ENCODE peak calls at places on chromosomes 7 and 10, in ten cellular contexts. N is heart left ventricle, Y is RWPE2, U is substantia nigra, W is brain microvascular endothelial cell, M is GM23248, J is ovary, G is tibial nerve, D is upper lobe of right lung, P is cardiac muscle cell. E is an unnamed sample.

GRCh38 chr7:25028370-25028971 is 48.5 kb upstream of the OSBPL3 start:
- DNase-seq in J (no peak), D (no peak), Y (peak; percentile 59), M (peak; percentile 78), U (no peak), P (peak; percentile 91), W (peak; percentile 76), N (no peak), G (no peak), E (no peak)

GRCh38 chr10:5165738-5166137 is 19.2 kb downstream of the AKR1C8 start:
- DNase-seq in W (no peak), G (no peak), N (no peak), Y (no peak), D (no peak), P (peak; percentile 18), J (no peak), U (no peak), M (no peak), E (no peak)

GRCh38 chr7:128948976-128949760 is 11.4 kb downstream of the IRF5 start:
- DNase-seq in D (peak; percentile 69), G (no peak), N (no peak), U (no peak), J (no peak), W (no peak), M (no peak), Y (no peak), P (peak; percentile 53), E (no peak)

GRCh38 chr7:130356760-130357611 is 12.4 kb downstream of the CPA5 start:
- DNase-seq in W (peak; percentile 67), U (peak; percentile 18), M (peak; percentile 84), P (peak; percentile 88), J (peak; percentile 68), D (no peak), N (no peak), G (peak; percentile 75), Y (peak; percentile 86), E (peak; percentile 19)

GRCh38 chr7:15684036-15684815 is 2.3 kb downstream of the MEOX2 start:
- DNase-seq in W (no peak), U (no peak), M (peak; percentile 0), P (no peak), J (no peak), N (no peak), Y (no peak), G (no peak), D (no peak), E (no peak)

GRCh38 chr7:22713463-22713862 is 13.5 kb upstream of the IL6 start:
- DNase-seq in G (no peak), P (no peak), W (no peak), J (no peak), U (no peak), N (no peak), Y (no peak), D (no peak), M (no peak), E (no peak)

GRCh38 chr7:27173412-27174076 is 576 bp downstream of the HOXA10 start:
- DNase-seq in G (no peak), M (peak; percentile 74), D (peak; percentile 76), N (no peak), J (no peak), P (no peak), Y (peak; percentile 52), W (no peak), U (no peak), E (no peak)

GRCh38 chr7:159038066-159038465 is 106.6 kb downstream of the VIPR2 start:
- DNase-seq in M (no peak), P (no peak), J (no peak), G (no peak), U (no peak), D (no peak), Y (no peak), W (no peak), N (no peak), E (no peak)

GRCh38 chr10:78258303-78259030 is 224.8 kb downstream of the RPS24 start:
- DNase-seq in U (no peak), Y (no peak), G (no peak), W (no peak), J (no peak), M (no peak), P (no peak), N (no peak), D (peak; percentile 85), E (no peak)

GRCh38 chr7:5549096-5549896 is 125.7 kb upstream of the TNRC18 start:
- DNase-seq in W (peak; percentile 83), M (peak; percentile 96), Y (peak; percentile 95), P (peak; percentile 56), N (no peak), D (no peak), J (no peak), G (no peak), U (no peak), E (no peak)

GRCh38 chr7:97166308-97166707 is 48.8 kb downstream of the SDHAF3 start:
- DNase-seq in U (no peak), J (no peak), D (no peak), Y (no peak), N (no peak), W (no peak), G (no peak), M (no peak), P (no peak), E (no peak)

GRCh38 chr10:103493911-103494877 is 689 bp downstream of the NEURL1 start:
- DNase-seq in M (peak; percentile 45), D (no peak), U (no peak), J (peak; percentile 49), W (no peak), N (no peak), G (no peak), P (no peak), Y (no peak), E (no peak)

GRCh38 chr10:62323751-62324150 is 50.4 kb upstream of the ZNF365 start:
- DNase-seq in Y (no peak), U (no peak), G (no peak), W (no peak), P (no peak), D (no peak), J (no peak), M (no peak), N (no peak), E (no peak)

GRCh38 chr10:19811517-19811916 is 4.7 kb upstream of the PLXDC2 start:
- DNase-seq in G (no peak), N (no peak), M (peak; percentile 55), Y (no peak), J (peak; percentile 18), U (no peak), D (no peak), W (peak; percentile 41), P (peak; percentile 70), E (peak; percentile 6)

GRCh38 chr10:124997791-124998623 is 56.1 kb downstream of the ZRANB1 start:
- DNase-seq in P (no peak), W (no peak), D (peak; percentile 59), Y (no peak), N (no peak), G (no peak), J (peak; percentile 16), U (no peak), M (no peak), E (no peak)

GRCh38 chr7:100127866-100128601 is 1.3 kb downstream of the MBLAC1 start:
- DNase-seq in U (no peak), G (no peak), J (no peak), P (peak; percentile 23), N (no peak), W (no peak), M (peak; percentile 43), D (no peak), Y (no peak), E (peak; percentile 53)

GRCh38 chr10:95560288-95561199 is 627 bp downstream of the SORBS1 start:
- DNase-seq in M (peak; percentile 57), G (peak; percentile 30), P (peak; percentile 59), W (peak; percentile 1), Y (peak; percentile 70), N (peak; percentile 58), U (peak; percentile 30), J (peak; percentile 30), D (peak; percentile 78), E (peak; percentile 76)

GRCh38 chr10:131978851-131979250 is 2.9 kb downstream of the BNIP3 start:
- DNase-seq in G (no peak), J (no peak), N (no peak), U (no peak), P (no peak), M (no peak), D (no peak), W (no peak), Y (no peak), E (no peak)

GRCh38 chr10:44801383-44802327 is 109.5 kb upstream of the TMEM72 start:
- DNase-seq in W (peak; percentile 99), N (peak; percentile 90), G (peak; percentile 66), U (peak; percentile 9), P (peak; percentile 98), J (peak; percentile 66), Y (peak; percentile 88), M (peak; percentile 67), D (peak; percentile 91), E (peak; percentile 33)
- H3K27ac ChIP-seq in W (peak overlapping the region; percentile 79), N (peak overlapping the region; percentile 35), G (no peak overlapping the region), U (no peak overlapping the region), P (no peak overlapping the region), J (no peak overlapping the region), Y (no peak overlapping the region), M (no peak overlapping the region), D (no peak overlapping the region), E (no peak overlapping the region)

GRCh38 chr10:6227346-6227745 is 24.6 kb downstream of the PFKFB3 start:
- DNase-seq in J (no peak), P (no peak), G (no peak), N (no peak), U (no peak), W (no peak), D (no peak), Y (no peak), M (no peak), E (no peak)
- H3K27ac ChIP-seq in J (no peak overlapping the region), P (no peak overlapping the region), G (no peak overlapping the region), N (no peak overlapping the region), U (no peak overlapping the region), W (no peak overlapping the region), D (no peak overlapping the region), Y (no peak overlapping the region), M (no peak overlapping the region), E (no peak overlapping the region)

DNA sequence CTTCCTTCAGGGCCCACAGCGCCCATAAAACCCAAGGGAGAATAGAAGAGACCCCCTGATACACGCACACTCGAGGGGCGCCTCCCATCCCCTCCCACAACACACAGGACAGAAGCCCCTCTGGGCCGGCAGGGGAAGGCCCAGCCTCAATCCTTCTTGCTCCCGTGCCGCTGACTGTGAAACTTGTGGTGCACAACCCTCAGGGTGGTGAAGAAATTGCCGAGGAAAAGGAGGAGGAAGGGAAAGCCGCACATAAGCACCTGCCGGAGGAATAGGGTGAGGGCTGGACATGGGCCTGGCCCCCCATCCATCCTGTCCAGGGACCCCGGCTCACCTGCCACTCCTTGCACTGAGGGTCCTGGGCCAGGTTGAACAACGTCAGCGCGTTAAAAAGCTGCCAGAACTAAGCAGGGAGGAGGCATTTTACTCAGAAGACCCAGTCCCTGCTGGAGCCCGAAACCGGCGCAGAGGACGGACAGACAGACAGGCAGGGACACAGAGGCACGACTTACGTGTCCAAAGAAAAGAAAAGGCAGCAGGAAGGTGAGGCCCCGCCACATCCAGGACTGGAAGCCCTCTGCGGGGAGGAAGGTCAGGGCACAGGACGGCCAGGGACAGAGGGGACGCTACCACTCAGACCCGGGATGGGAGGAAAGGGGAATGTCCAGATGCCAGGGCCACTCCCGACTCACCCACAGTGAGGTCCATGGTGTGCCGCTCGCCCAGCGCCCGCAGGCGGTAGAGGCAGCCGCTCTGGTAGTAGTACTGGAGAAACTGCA is 7.2 kb downstream of the TMEM120A start:
- DNase-seq in D (peak; percentile 64), P (no peak), Y (no peak), N (no peak), W (no peak), G (no peak), J (no peak), U (no peak), M (no peak), E (no peak)
- H3K27ac ChIP-seq in D (no peak overlapping the region), P (peak overlapping the region; percentile 50), Y (no peak overlapping the region), N (peak overlapping the region; percentile 76), W (no peak overlapping the region), G (peak overlapping the region; percentile 52), J (no peak overlapping the region), U (no peak overlapping the region), M (no peak overlapping the region), E (no peak overlapping the region)

GRCh38 chr7:636396-636795 is 90.1 kb upstream of the DNAAF5 start:
- DNase-seq in U (peak; percentile 44), P (peak; percentile 47), N (no peak), Y (no peak), D (peak; percentile 64), J (no peak), G (no peak), M (peak; percentile 42), W (peak; percentile 21), E (no peak)
- H3K27ac ChIP-seq in U (no peak overlapping the region), P (no peak overlapping the region), N (no peak overlapping the region), Y (no peak overlapping the region), D (no peak overlapping the region), J (no peak overlapping the region), G (no peak overlapping the region), M (no peak overlapping the region), W (no peak overlapping the region), E (no peak overlapping the region)

E was measured in caudate nucleus.